ENCODE peak calls at places on chromosome 18, in six cellular contexts. E, A, G, O, J and U are unnamed samples.

GRCh38 chr18:76764296-76764901 is 58.0 kb upstream of the ZNF236 start:
- DNase-seq in E (no peak), A (no peak), G (no peak), O (no peak), J (no peak), U (no peak)

GRCh38 chr18:28637897-28638296 is 461.0 kb upstream of the CDH2 start:
- DNase-seq in E (no peak), A (no peak), G (no peak), O (no peak), J (no peak), U (no peak)

GRCh38 chr18:10604178-10604577 is 78.4 kb downstream of the NAPG start:
- DNase-seq in E (no peak), A (no peak), G (no peak), O (no peak), J (no peak), U (no peak)

GRCh38 chr18:51537487-51537886 is 340.0 kb upstream of the MEX3C start:
- DNase-seq in E (peak; percentile 37), A (no peak), G (no peak), O (peak; percentile 16), J (no peak), U (no peak)

GRCh38 chr18:10006261-10006903 is 92.6 kb downstream of the VAPA start:
- DNase-seq in E (no peak), A (no peak), G (no peak), O (no peak), J (peak; percentile 6), U (no peak)

GRCh38 chr18:69636529-69637301 is 236.0 kb downstream of the DOK6 start:
- DNase-seq in E (no peak), A (no peak), G (no peak), O (no peak), J (no peak), U (peak; percentile 3)

GRCh38 chr18:69490813-69491212 is 90.1 kb downstream of the DOK6 start:
- DNase-seq in E (no peak), A (no peak), G (no peak), O (no peak), J (no peak), U (no peak)

GRCh38 chr18:23703057-23703986 is 14.1 kb downstream of the LAMA3 start:
- DNase-seq in E (no peak), A (peak; percentile 53), G (no peak), O (peak; percentile 66), J (peak; percentile 36), U (no peak)

GRCh38 chr18:34025172-34025801 is 199.4 kb downstream of the NOL4 start:
- DNase-seq in E (no peak), A (no peak), G (no peak), O (no peak), J (no peak), U (no peak)